ENCODE peak calls at places on chromosome 5, in six cellular contexts. One of them, this sample, is unnamed.

GRCh38 chr5:139314276-139314675 is 20.7 kb downstream of the MATR3 start:
- DNase-seq in PC-3: no peak
- DNase-seq in central memory CD4-positive, alpha-beta T cell: no peak
- DNase-seq in brain microvascular endothelial cell: no peak
- DNase-seq in activated naive CD4-positive, alpha-beta T cell: no peak
- DNase-seq in hepatic stellate cell: no peak
- DNase-seq in this sample: no peak

GRCh38 chr5:136081192-136081591 is 51.5 kb upstream of the SMAD5 start:
- DNase-seq in PC-3: no peak
- DNase-seq in activated naive CD4-positive, alpha-beta T cell: no peak
- DNase-seq in brain microvascular endothelial cell: no peak
- DNase-seq in central memory CD4-positive, alpha-beta T cell: no peak
- DNase-seq in hepatic stellate cell: no peak
- DNase-seq in this sample: no peak

GRCh38 chr5:1878050-1878849 is 4.5 kb downstream of the IRX4 start:
- DNase-seq in brain microvascular endothelial cell: no peak
- DNase-seq in hepatic stellate cell: no peak
- DNase-seq in central memory CD4-positive, alpha-beta T cell: no peak
- DNase-seq in PC-3: no peak
- DNase-seq in activated naive CD4-positive, alpha-beta T cell: no peak
- DNase-seq in this sample: no peak

GRCh38 chr5:2746642-2747041 is 4.8 kb downstream of the IRX2 start:
- DNase-seq in PC-3: peak
- DNase-seq in central memory CD4-positive, alpha-beta T cell: no peak
- DNase-seq in brain microvascular endothelial cell: no peak
- DNase-seq in activated naive CD4-positive, alpha-beta T cell: no peak
- DNase-seq in hepatic stellate cell: no peak
- DNase-seq in this sample: no peak

GRCh38 chr5:67366961-67367360 is 170.4 kb upstream of the CD180 start:
- DNase-seq in central memory CD4-positive, alpha-beta T cell: no peak
- DNase-seq in brain microvascular endothelial cell: no peak
- DNase-seq in activated naive CD4-positive, alpha-beta T cell: no peak
- DNase-seq in PC-3: no peak
- DNase-seq in hepatic stellate cell: no peak
- DNase-seq in this sample: no peak

GRCh38 chr5:173812811-173813550 is 75.2 kb upstream of the CPEB4 start:
- DNase-seq in PC-3: no peak
- DNase-seq in central memory CD4-positive, alpha-beta T cell: no peak
- DNase-seq in activated naive CD4-positive, alpha-beta T cell: no peak
- DNase-seq in hepatic stellate cell: no peak
- DNase-seq in brain microvascular endothelial cell: no peak
- DNase-seq in this sample: no peak

GRCh38 chr5:143033535-143034260 is 263.5 kb downstream of the ARHGAP26 start:
- DNase-seq in hepatic stellate cell: peak
- DNase-seq in activated naive CD4-positive, alpha-beta T cell: no peak
- DNase-seq in brain microvascular endothelial cell: peak
- DNase-seq in PC-3: peak
- DNase-seq in central memory CD4-positive, alpha-beta T cell: no peak
- DNase-seq in this sample: no peak

GRCh38 chr5:13244151-13244550 is 700.3 kb downstream of the DNAH5 start:
- DNase-seq in PC-3: no peak
- DNase-seq in brain microvascular endothelial cell: no peak
- DNase-seq in hepatic stellate cell: no peak
- DNase-seq in activated naive CD4-positive, alpha-beta T cell: no peak
- DNase-seq in central memory CD4-positive, alpha-beta T cell: no peak
- DNase-seq in this sample: no peak

GRCh38 chr5:124136609-124137008 is 609.8 kb downstream of the ZNF608 start:
- DNase-seq in activated naive CD4-positive, alpha-beta T cell: no peak
- DNase-seq in PC-3: no peak
- DNase-seq in central memory CD4-positive, alpha-beta T cell: no peak
- DNase-seq in brain microvascular endothelial cell: no peak
- DNase-seq in hepatic stellate cell: no peak
- DNase-seq in this sample: no peak

GRCh38 chr5:159047081-159047480 is 52.6 kb downstream of the EBF1 start:
- DNase-seq in PC-3: no peak
- DNase-seq in activated naive CD4-positive, alpha-beta T cell: no peak
- DNase-seq in hepatic stellate cell: no peak
- DNase-seq in central memory CD4-positive, alpha-beta T cell: no peak
- DNase-seq in brain microvascular endothelial cell: peak
- DNase-seq in this sample: no peak

GRCh38 chr5:139711067-139711851 is 63.1 kb downstream of the CXXC5 start:
- DNase-seq in hepatic stellate cell: peak
- DNase-seq in brain microvascular endothelial cell: no peak
- DNase-seq in activated naive CD4-positive, alpha-beta T cell: no peak
- DNase-seq in PC-3: peak
- DNase-seq in central memory CD4-positive, alpha-beta T cell: peak
- DNase-seq in this sample: peak

GRCh38 chr5:23740029-23740428 is 232.6 kb downstream of the PRDM9 start:
- DNase-seq in brain microvascular endothelial cell: no peak
- DNase-seq in central memory CD4-positive, alpha-beta T cell: no peak
- DNase-seq in hepatic stellate cell: no peak
- DNase-seq in activated naive CD4-positive, alpha-beta T cell: no peak
- DNase-seq in PC-3: peak
- DNase-seq in this sample: no peak

GRCh38 chr5:153965102-153965645 is 73.5 kb downstream of the FAM114A2 start:
- DNase-seq in PC-3: peak
- DNase-seq in hepatic stellate cell: peak
- DNase-seq in brain microvascular endothelial cell: peak
- DNase-seq in central memory CD4-positive, alpha-beta T cell: no peak
- DNase-seq in activated naive CD4-positive, alpha-beta T cell: no peak
- DNase-seq in this sample: peak

GRCh38 chr5:10421841-10422691 is 19.6 kb upstream of the ROPN1L start:
- DNase-seq in activated naive CD4-positive, alpha-beta T cell: no peak
- DNase-seq in hepatic stellate cell: no peak
- DNase-seq in central memory CD4-positive, alpha-beta T cell: no peak
- DNase-seq in PC-3: no peak
- DNase-seq in brain microvascular endothelial cell: no peak
- DNase-seq in this sample: peak

GRCh38 chr5:30099634-30100033 is 1093.9 kb upstream of the CDH6 start:
- DNase-seq in brain microvascular endothelial cell: peak
- DNase-seq in central memory CD4-positive, alpha-beta T cell: no peak
- DNase-seq in PC-3: peak
- DNase-seq in hepatic stellate cell: no peak
- DNase-seq in activated naive CD4-positive, alpha-beta T cell: no peak
- DNase-seq in this sample: no peak

GRCh38 chr5:51816427-51816826 is 433.2 kb downstream of the ISL1 start:
- DNase-seq in PC-3: no peak
- DNase-seq in hepatic stellate cell: no peak
- DNase-seq in central memory CD4-positive, alpha-beta T cell: no peak
- DNase-seq in activated naive CD4-positive, alpha-beta T cell: no peak
- DNase-seq in brain microvascular endothelial cell: no peak
- DNase-seq in this sample: no peak

GRCh38 chr5:179875741-179876667 is 17.4 kb upstream of the MRNIP start:
- DNase-seq in hepatic stellate cell: no peak
- DNase-seq in activated naive CD4-positive, alpha-beta T cell: no peak
- DNase-seq in brain microvascular endothelial cell: no peak
- DNase-seq in PC-3: no peak
- DNase-seq in central memory CD4-positive, alpha-beta T cell: no peak
- DNase-seq in this sample: no peak

GRCh38 chr5:3006961-3007551 is 255.6 kb upstream of the IRX2 start:
- DNase-seq in brain microvascular endothelial cell: no peak
- DNase-seq in PC-3: no peak
- DNase-seq in central memory CD4-positive, alpha-beta T cell: no peak
- DNase-seq in activated naive CD4-positive, alpha-beta T cell: no peak
- DNase-seq in hepatic stellate cell: no peak
- DNase-seq in this sample: no peak

GRCh38 chr5:67306997-67307580 is 110.5 kb upstream of the CD180 start:
- DNase-seq in brain microvascular endothelial cell: no peak
- DNase-seq in activated naive CD4-positive, alpha-beta T cell: no peak
- DNase-seq in PC-3: no peak
- DNase-seq in hepatic stellate cell: no peak
- DNase-seq in central memory CD4-positive, alpha-beta T cell: no peak
- DNase-seq in this sample: no peak

GRCh38 chr5:141814064-141814982 is 63.9 kb downstream of the PCDH1 start:
- DNase-seq in brain microvascular endothelial cell: peak
- DNase-seq in hepatic stellate cell: peak
- DNase-seq in central memory CD4-positive, alpha-beta T cell: peak
- DNase-seq in PC-3: peak
- DNase-seq in activated naive CD4-positive, alpha-beta T cell: peak
- DNase-seq in this sample: no peak

GRCh38 chr5:107652839-107653607 is 17.7 kb downstream of the EFNA5 start:
- DNase-seq in hepatic stellate cell: no peak
- DNase-seq in PC-3: no peak
- DNase-seq in activated naive CD4-positive, alpha-beta T cell: no peak
- DNase-seq in brain microvascular endothelial cell: no peak
- DNase-seq in central memory CD4-positive, alpha-beta T cell: no peak
- DNase-seq in this sample: no peak

GRCh38 chr5:145936401-145937131 is at the start of gene SH3RF2:
- DNase-seq in central memory CD4-positive, alpha-beta T cell: no peak
- DNase-seq in PC-3: peak
- DNase-seq in hepatic stellate cell: peak
- DNase-seq in activated naive CD4-positive, alpha-beta T cell: no peak
- DNase-seq in brain microvascular endothelial cell: peak
- DNase-seq in this sample: peak

GRCh38 chr5:151923865-151924264 is 786 bp downstream of the GLRA1 start:
- DNase-seq in central memory CD4-positive, alpha-beta T cell: no peak
- DNase-seq in PC-3: peak
- DNase-seq in brain microvascular endothelial cell: no peak
- DNase-seq in activated naive CD4-positive, alpha-beta T cell: no peak
- DNase-seq in hepatic stellate cell: no peak
- DNase-seq in this sample: no peak

GRCh38 chr5:160466889-160467554 is 45.4 kb downstream of the PTTG1 start:
- DNase-seq in hepatic stellate cell: no peak
- DNase-seq in PC-3: peak
- DNase-seq in central memory CD4-positive, alpha-beta T cell: no peak
- DNase-seq in brain microvascular endothelial cell: peak
- DNase-seq in activated naive CD4-positive, alpha-beta T cell: no peak
- DNase-seq in this sample: no peak

This sample was measured in Jurkat, Clone E6-1.